ENCODE peak calls at places on chromosome 9, in seven cellular contexts. W is fibroblast of pulmonary artery, H is AG10803, A is PC-3, T is adrenal gland, V is brain microvascular endothelial cell, D is foreskin fibroblast. J is an unnamed sample.
A peak's percentile ranks its signal among the peaks of the same experiment; 100 is the strongest.

GRCh38 chr9:90965911-90966290 is 164.3 kb downstream of the SYK start:
- DNase-seq in D (no peak), T (no peak), V (no peak), H (no peak), A (peak; percentile 4), W (no peak), J (no peak)

GRCh38 chr9:137064027-137064879 is 6.1 kb downstream of the SAPCD2 start:
- DNase-seq in A (peak; percentile 46), H (peak; percentile 40), T (peak; percentile 74), W (peak; percentile 51), V (no peak), D (peak; percentile 77), J (peak; percentile 86)

GRCh38 chr9:122125891-122126331 is 32.8 kb upstream of the TTLL11 start:
- DNase-seq in A (peak; percentile 30), W (peak; percentile 12), V (peak; percentile 7), T (no peak), H (peak; percentile 24), D (peak; percentile 50), J (no peak)

GRCh38 chr9:89743576-89744254 is 138.9 kb downstream of the GADD45G start:
- DNase-seq in H (no peak), A (no peak), W (no peak), T (no peak), V (no peak), D (no peak), J (no peak)

GRCh38 chr9:6938447-6938846 is 180.7 kb downstream of the KDM4C start:
- DNase-seq in V (peak; percentile 78), W (peak; percentile 86), H (peak; percentile 98), A (peak; percentile 74), T (no peak), D (peak; percentile 93), J (no peak)

GRCh38 chr9:99576830-99577229 is 244.9 kb upstream of the NR4A3 start:
- DNase-seq in W (no peak), A (no peak), V (no peak), T (no peak), H (no peak), D (no peak), J (no peak)

GRCh38 chr9:113508111-113508749 is 44.7 kb downstream of the RGS3 start:
- DNase-seq in W (peak; percentile 25), A (peak; percentile 32), V (no peak), H (no peak), T (no peak), D (no peak), J (no peak)

GRCh38 chr9:128600111-128600510 is 47.7 kb downstream of the SPTAN1 start:
- DNase-seq in V (no peak), T (no peak), H (no peak), W (no peak), D (no peak), A (no peak), J (no peak)

GRCh38 chr9:72315089-72315509 is 49.9 kb downstream of the ZFAND5 start:
- DNase-seq in V (no peak), D (peak; percentile 56), W (peak; percentile 75), A (peak; percentile 42), T (peak; percentile 69), H (peak; percentile 80), J (no peak)

GRCh38 chr9:113640418-113640817 is 176.9 kb downstream of the RGS3 start:
- DNase-seq in H (no peak), A (no peak), W (no peak), D (no peak), T (no peak), V (no peak), J (no peak)

GRCh38 chr9:127941062-127941925 is 3.6 kb upstream of the DPM2 start:
- DNase-seq in W (no peak), T (no peak), V (no peak), A (no peak), H (no peak), D (no peak), J (no peak)

GRCh38 chr9:23120630-23121029 is 674.0 kb downstream of the DMRTA1 start:
- DNase-seq in D (no peak), T (no peak), W (no peak), V (no peak), A (no peak), H (no peak), J (no peak)

GRCh38 chr9:93601666-93602065 is 25.3 kb downstream of the PHF2 start:
- DNase-seq in T (no peak), H (no peak), D (no peak), V (no peak), W (no peak), A (no peak), J (no peak)

GRCh38 chr9:129482521-129483466 is 138.1 kb downstream of the C9orf50 start:
- DNase-seq in A (peak; percentile 84), W (peak; percentile 89), H (peak; percentile 93), D (peak; percentile 98), V (peak; percentile 78), T (peak; percentile 94), J (peak; percentile 65)

GRCh38 chr9:14313378-14313940 is 482 bp downstream of the NFIB start:
- DNase-seq in A (peak; percentile 26), W (no peak), D (peak; percentile 59), T (peak; percentile 42), V (peak; percentile 23), H (peak; percentile 11), J (peak; percentile 46)

GRCh38 chr9:91126761-91127420 is 234.8 kb downstream of the AUH start:
- DNase-seq in D (peak; percentile 86), A (no peak), T (no peak), H (peak; percentile 64), V (no peak), W (peak; percentile 51), J (no peak)

GRCh38 chr9:18973348-18973747 is 59.7 kb downstream of the SAXO1 start:
- DNase-seq in H (no peak), D (no peak), V (no peak), T (no peak), A (no peak), W (no peak), J (no peak)

GRCh38 chr9:93205045-93205768 is 21.3 kb downstream of the WNK2 start:
- DNase-seq in H (no peak), T (peak; percentile 11), A (no peak), D (no peak), V (peak; percentile 12), W (peak; percentile 17), J (peak; percentile 63)

GRCh38 chr9:133184971-133185370 is 21.3 kb upstream of the GBGT1 start:
- DNase-seq in A (peak; percentile 78), H (peak; percentile 81), D (peak; percentile 72), V (peak; percentile 70), W (peak; percentile 81), T (peak; percentile 72), J (no peak)

GRCh38 chr9:69243116-69243515 is 69.0 kb downstream of the TJP2 start:
- DNase-seq in V (no peak), W (no peak), D (no peak), T (no peak), H (no peak), A (no peak), J (no peak)

GRCh38 chr9:70499621-70500020 is 85.2 kb upstream of the KLF9 start:
- DNase-seq in A (no peak), T (no peak), V (no peak), D (no peak), H (no peak), W (no peak), J (no peak)

DNA sequence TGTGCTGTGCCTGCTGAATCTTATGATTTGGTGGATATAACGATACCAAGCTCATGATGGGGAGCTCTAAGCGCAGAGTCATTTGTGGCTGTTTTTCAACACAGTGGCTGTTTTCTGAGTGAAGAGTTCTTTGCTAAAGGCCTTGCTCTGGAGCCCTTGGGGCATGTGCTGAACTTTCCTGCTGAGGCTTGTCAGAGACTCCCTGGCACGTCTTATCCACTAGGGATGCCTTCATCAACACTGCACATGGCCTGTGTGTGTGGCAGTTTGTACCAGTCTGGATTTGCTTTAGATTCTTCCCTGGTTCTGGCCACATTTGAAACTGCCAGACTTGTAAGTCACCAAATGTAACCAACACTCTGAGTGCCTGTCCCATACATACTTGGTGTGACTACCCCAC is 188.2 kb downstream of the DMRT2 start:
- DNase-seq in V (no peak), A (no peak), D (no peak), T (no peak), W (no peak), H (no peak), J (no peak)
- TF ChIP-seq CTCF in V (no peak), A (no peak), D (no peak), T (no peak), W (no peak), H (no peak), J (no peak)

DNA sequence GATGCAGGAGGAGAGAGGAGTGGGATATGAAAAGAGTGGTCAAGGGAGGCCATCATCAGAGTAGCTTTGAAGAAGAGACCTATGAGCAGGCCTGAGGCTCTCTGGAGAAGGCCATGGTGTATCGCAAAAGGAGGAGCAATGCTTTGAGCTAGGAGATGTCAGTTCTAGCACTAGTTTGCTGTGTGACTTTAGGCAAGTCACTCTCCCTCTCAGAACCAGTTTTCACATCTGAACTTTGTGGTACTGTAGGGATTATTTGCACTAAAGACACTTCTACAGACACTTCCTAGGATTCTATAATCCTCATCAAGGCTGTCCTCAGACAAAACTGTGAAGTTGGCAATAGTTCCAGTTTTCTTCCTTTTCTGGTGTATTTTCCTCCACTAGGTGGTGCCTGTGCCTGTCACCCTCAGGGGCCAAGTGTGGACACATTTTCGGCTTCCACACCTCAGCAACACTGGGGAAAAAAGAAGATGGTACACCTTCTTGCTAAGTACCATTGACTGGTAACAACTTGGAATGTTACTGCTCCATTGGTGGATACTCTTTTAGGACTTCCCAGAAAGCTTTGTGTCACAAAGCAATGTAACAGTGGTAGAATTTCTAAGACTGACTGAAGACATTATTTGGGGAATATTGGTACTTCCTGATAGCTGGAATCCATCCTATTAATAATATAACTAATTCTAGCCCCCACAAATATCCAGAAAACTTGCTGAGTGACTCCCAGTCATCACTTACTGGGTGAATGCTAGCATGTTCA is 9.9 kb downstream of the PAPPA start:
- DNase-seq in W (no peak), H (no peak), T (no peak), D (no peak), A (peak; percentile 49), V (no peak), J (no peak)
- TF ChIP-seq CTCF in W (peak; percentile 58), H (peak; percentile 39), T (peak; percentile 36), D (peak; percentile 24), A (peak; percentile 61), V (peak; percentile 66), J (peak; percentile 36)

GRCh38 chr9:104087894-104088293 is 6.2 kb upstream of the SMC2 start:
- DNase-seq in H (no peak), A (no peak), W (no peak), V (no peak), T (no peak), D (peak; percentile 13), J (no peak)
- TF ChIP-seq CTCF in H (no peak), A (no peak), W (no peak), V (no peak), T (no peak), D (no peak), J (no peak)

GRCh38 chr9:16062542-16063240 is 509.8 kb downstream of the CCDC171 start:
- DNase-seq in V (peak; percentile 97), W (peak; percentile 76), T (no peak), A (peak; percentile 97), D (peak; percentile 95), H (peak; percentile 49), J (no peak)

GRCh38 chr9:16063241-16063591 is 510.4 kb downstream of the CCDC171 start:
- DNase-seq in V (no peak), W (no peak), T (no peak), D (no peak), A (no peak), H (no peak), J (no peak)

GRCh38 chr9:16060457-16061129 is 507.8 kb downstream of the CCDC171 start:
- DNase-seq in H (no peak), W (no peak), A (no peak), D (no peak), V (no peak), T (no peak), J (no peak)

GRCh38 chr9:16068476-16068875 is 515.6 kb downstream of the CCDC171 start:
- DNase-seq in H (no peak), V (peak; percentile 65), W (peak; percentile 58), D (no peak), A (no peak), T (no peak), J (no peak)

GRCh38 chr9:16064701-16065230 is 511.9 kb downstream of the CCDC171 start:
- DNase-seq in D (no peak), T (no peak), V (no peak), H (no peak), A (no peak), W (no peak), J (no peak)
- TF ChIP-seq CTCF in D (no peak), T (no peak), V (no peak), H (no peak), A (no peak), W (no peak), J (no peak)

J was measured in glutamatergic neuron.